ENCODE peak calls at places on chromosomes 1 and 21, in seven cellular contexts. L is AG09309, F is PC-3, A is upper lobe of right lung, M is AG04450, G is AG10803, X is progenitor cell of endocrine pancreas. W is an unnamed sample.

GRCh38 chr1:240652554-240652953 is 40.6 kb upstream of the GREM2 start:
- DNase-seq in L (no peak), F (no peak), A (no peak), M (no peak), G (peak), X (no peak), W (no peak)

GRCh38 chr1:231161711-231162299 is at the start of gene TRIM67:
- DNase-seq in L (no peak), F (no peak), A (no peak), M (no peak), G (no peak), X (no peak), W (no peak)

GRCh38 chr1:45412899-45413298 is 72.7 kb upstream of the MUTYH start:
- DNase-seq in L (no peak), F (no peak), A (no peak), M (no peak), G (no peak), X (no peak), W (no peak)

GRCh38 chr21:37513383-37513782 is 146.8 kb downstream of the DYRK1A start:
- DNase-seq in L (no peak), F (no peak), A (no peak), M (no peak), G (no peak), X (no peak), W (no peak)

GRCh38 chr1:99980928-99981327 is 11.1 kb downstream of the SLC35A3 start:
- DNase-seq in L (no peak), F (no peak), A (no peak), M (no peak), G (no peak), X (no peak), W (no peak)

GRCh38 chr1:35637401-35637809 is 3.9 kb downstream of the PSMB2 start:
- DNase-seq in L (peak), F (peak), A (no peak), M (no peak), G (peak), X (no peak), W (no peak)

GRCh38 chr1:204880906-204881305 is 10.2 kb downstream of the NFASC start:
- DNase-seq in L (no peak), F (no peak), A (no peak), M (no peak), G (no peak), X (no peak), W (no peak)

GRCh38 chr1:3215198-3216045 is 146.4 kb downstream of the PRDM16 start:
- DNase-seq in L (no peak), F (no peak), A (no peak), M (no peak), G (no peak), X (no peak), W (no peak)

GRCh38 chr1:31181515-31182343 is 58.0 kb downstream of the NKAIN1 start:
- DNase-seq in L (no peak), F (peak), A (peak), M (no peak), G (peak), X (peak), W (no peak)

GRCh38 chr1:156942576-156942975 is 22.1 kb downstream of the LRRC71 start:
- DNase-seq in L (no peak), F (no peak), A (no peak), M (no peak), G (no peak), X (no peak), W (no peak)

GRCh38 chr1:192235127-192235526 is 76.9 kb downstream of the RGS18 start:
- DNase-seq in L (no peak), F (no peak), A (no peak), M (no peak), G (no peak), X (no peak), W (no peak)

GRCh38 chr1:87953732-87954344 is 625.2 kb downstream of the LMO4 start:
- DNase-seq in L (peak), F (peak), A (no peak), M (peak), G (peak), X (peak), W (peak)

GRCh38 chr1:160767417-160768294 is 28.3 kb upstream of the LY9 start:
- DNase-seq in L (no peak), F (no peak), A (no peak), M (no peak), G (no peak), X (no peak), W (no peak)

GRCh38 chr1:114660250-114660649 is 9.6 kb downstream of the DENND2C start:
- DNase-seq in L (no peak), F (no peak), A (no peak), M (no peak), G (no peak), X (no peak), W (no peak)

GRCh38 chr1:20787775-20788488 is 825 bp upstream of the HP1BP3 start:
- DNase-seq in L (peak), F (peak), A (no peak), M (no peak), G (peak), X (no peak), W (no peak)

GRCh38 chr1:113217447-113218208 is 144.6 kb downstream of the LRIG2 start:
- DNase-seq in L (no peak), F (no peak), A (no peak), M (no peak), G (no peak), X (no peak), W (no peak)

GRCh38 chr1:101071470-101071886 is 45.9 kb upstream of the DPH5 start:
- DNase-seq in L (no peak), F (no peak), A (no peak), M (no peak), G (no peak), X (no peak), W (peak)

GRCh38 chr1:164735315-164736052 is 176.5 kb downstream of the PBX1 start:
- DNase-seq in L (no peak), F (peak), A (no peak), M (no peak), G (no peak), X (no peak), W (no peak)

GRCh38 chr1:33137800-33138199 is 44.0 kb downstream of the TRIM62 start:
- DNase-seq in L (no peak), F (no peak), A (no peak), M (no peak), G (no peak), X (peak), W (no peak)

GRCh38 chr1:57612833-57613232 is 189.0 kb upstream of the DAB1 start:
- DNase-seq in L (no peak), F (no peak), A (no peak), M (no peak), G (no peak), X (no peak), W (no peak)

GRCh38 chr1:116286541-116286971 is 86.5 kb upstream of the ATP1A1 start:
- DNase-seq in L (peak), F (peak), A (no peak), M (no peak), G (peak), X (no peak), W (peak)

GRCh38 chr1:147478556-147478955 is 62.7 kb upstream of the BCL9 start:
- DNase-seq in L (no peak), F (peak), A (no peak), M (no peak), G (no peak), X (no peak), W (no peak)

GRCh38 chr1:113456967-113457366 is 66.7 kb downstream of the MAGI3 start:
- DNase-seq in L (peak), F (peak), A (no peak), M (peak), G (peak), X (no peak), W (peak)

GRCh38 chr1:67716800-67717199 is 31.8 kb downstream of the GADD45A start:
- DNase-seq in L (no peak), F (peak), A (no peak), M (no peak), G (peak), X (no peak), W (no peak)

GRCh38 chr21:42234026-42234425 is 15.1 kb downstream of the ABCG1 start:
- DNase-seq in L (no peak), F (no peak), A (no peak), M (no peak), G (no peak), X (no peak), W (no peak)

GRCh38 chr1:179925302-179925701 is 29.3 kb upstream of the CEP350 start:
- DNase-seq in L (no peak), F (no peak), A (no peak), M (no peak), G (no peak), X (no peak), W (no peak)

GRCh38 chr21:24941316-24942185 is 665.7 kb downstream of the MRPL39 start:
- DNase-seq in L (no peak), F (peak), A (no peak), M (no peak), G (no peak), X (no peak), W (no peak)

GRCh38 chr1:186374313-186375151 is 521 bp downstream of the TPR start:
- DNase-seq in L (no peak), F (peak), A (no peak), M (no peak), G (peak), X (no peak), W (peak)

GRCh38 chr1:3431266-3431665 is 23.2 kb upstream of the ARHGEF16 start:
- DNase-seq in L (no peak), F (peak), A (no peak), M (no peak), G (no peak), X (no peak), W (no peak)

GRCh38 chr1:22846453-22846852 is 126.2 kb downstream of the LACTBL1 start:
- DNase-seq in L (no peak), F (no peak), A (peak), M (no peak), G (no peak), X (no peak), W (no peak)

GRCh38 chr1:209876091-209876800 is 48.5 kb downstream of the UTP25 start:
- DNase-seq in L (no peak), F (no peak), A (no peak), M (no peak), G (peak), X (no peak), W (no peak)

GRCh38 chr1:233972951-233973635 is 68.6 kb downstream of the SLC35F3 start:
- DNase-seq in L (no peak), F (peak), A (no peak), M (no peak), G (no peak), X (no peak), W (no peak)

GRCh38 chr21:36461918-36462486 is 17.9 kb downstream of the CLDN14 start:
- DNase-seq in L (no peak), F (peak), A (no peak), M (no peak), G (no peak), X (no peak), W (no peak)

GRCh38 chr1:43987159-43988022 is 4.0 kb upstream of the CCDC24 start:
- DNase-seq in L (no peak), F (no peak), A (no peak), M (no peak), G (peak), X (no peak), W (no peak)

GRCh38 chr1:12177999-12178441 is 11.2 kb downstream of the TNFRSF1B start:
- DNase-seq in L (peak), F (peak), A (peak), M (peak), G (peak), X (no peak), W (peak)

GRCh38 chr21:32886339-32886738 is 114.8 kb upstream of the PAXBP1 start:
- DNase-seq in L (no peak), F (peak), A (no peak), M (no peak), G (no peak), X (no peak), W (no peak)

GRCh38 chr1:154572433-154573167 is 5.0 kb downstream of the CHRNB2 start:
- DNase-seq in L (no peak), F (no peak), A (no peak), M (no peak), G (no peak), X (no peak), W (no peak)

GRCh38 chr1:203026666-203027663 is 674 bp downstream of the PPFIA4 start:
- DNase-seq in L (no peak), F (no peak), A (no peak), M (no peak), G (no peak), X (no peak), W (no peak)

GRCh38 chr21:43269461-43269860 is 100.7 kb downstream of the CRYAA start:
- DNase-seq in L (no peak), F (peak), A (peak), M (no peak), G (no peak), X (no peak), W (no peak)

GRCh38 chr1:8625981-8626898 is 191.2 kb downstream of the RERE start:
- DNase-seq in L (peak), F (peak), A (no peak), M (peak), G (peak), X (no peak), W (peak)

GRCh38 chr1:183082650-183083049 is 59.4 kb downstream of the LAMC1 start:
- DNase-seq in L (no peak), F (no peak), A (no peak), M (no peak), G (no peak), X (no peak), W (no peak)
- TF ChIP-seq CTCF in L (no peak), F (no peak), A (no peak), M (no peak), G (no peak), X (no peak), W (no peak)

GRCh38 chr1:85070972-85071492 is 22.7 kb upstream of the MCOLN3 start:
- DNase-seq in L (no peak), F (no peak), A (no peak), M (no peak), G (no peak), X (no peak), W (no peak)

GRCh38 chr1:85074365-85074964 is 26.2 kb upstream of the MCOLN3 start:
- DNase-seq in L (no peak), F (no peak), A (no peak), M (no peak), G (no peak), X (no peak), W (no peak)

GRCh38 chr1:85065550-85065949 is 17.2 kb upstream of the MCOLN3 start:
- DNase-seq in L (no peak), F (no peak), A (no peak), M (no peak), G (no peak), X (no peak), W (no peak)

DNA sequence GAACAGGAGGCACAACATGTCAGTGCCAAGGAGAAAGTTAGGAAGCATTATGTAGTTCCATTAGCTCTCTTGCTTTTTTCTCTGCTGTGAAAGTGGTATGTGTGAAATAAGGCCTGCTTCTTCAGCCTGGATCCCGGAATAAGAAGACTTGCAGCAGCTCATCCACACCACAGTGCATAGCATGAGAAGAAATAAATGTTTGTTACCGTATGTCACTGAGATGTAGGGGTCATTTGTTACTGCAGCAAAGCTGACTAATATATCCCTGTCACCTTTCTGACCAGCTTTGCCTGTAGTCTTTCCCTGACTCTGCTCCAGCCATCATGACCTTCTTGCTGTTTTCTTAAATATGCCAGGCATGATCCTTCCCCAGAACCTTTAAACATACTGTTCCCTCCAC is 20.5 kb upstream of the MCOLN3 start:
- DNase-seq in L (no peak), F (no peak), A (no peak), M (no peak), G (no peak), X (no peak), W (no peak)
- TF ChIP-seq CTCF in L (no peak), F (no peak), A (no peak), M (no peak), G (no peak), X (no peak), W (no peak)

DNA sequence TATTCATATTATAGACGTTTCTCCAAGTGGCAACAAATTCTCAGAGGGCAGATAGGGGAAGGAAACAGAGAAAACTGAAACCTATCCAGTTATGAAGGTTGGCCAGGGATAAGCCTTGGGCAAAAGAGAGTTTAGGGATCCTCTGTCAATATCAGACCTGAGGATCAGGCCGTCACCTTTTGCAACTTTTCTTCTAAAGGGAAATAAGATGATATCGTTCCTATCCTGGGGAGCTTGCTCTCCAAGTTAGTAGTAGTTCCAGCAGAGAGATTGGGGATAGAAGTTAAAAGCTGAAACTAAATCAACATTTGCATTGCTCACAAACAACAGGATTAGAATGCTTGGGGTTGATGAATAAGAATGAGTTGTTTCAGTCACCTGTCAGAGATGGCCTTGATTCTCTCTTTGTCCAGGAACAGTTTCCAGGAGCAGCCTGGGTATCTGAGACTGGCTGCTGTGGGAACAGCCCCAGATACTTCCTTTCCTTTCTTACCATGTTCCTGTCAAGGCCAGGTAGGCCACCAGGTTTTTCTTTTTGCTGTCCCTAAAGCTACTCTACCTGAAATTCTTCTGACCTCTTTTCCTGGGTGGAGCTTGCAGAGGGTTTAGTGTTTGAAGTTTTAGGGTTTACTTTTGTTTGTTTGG is 2.5 kb downstream of the RIIAD1 start:
- DNase-seq in L (no peak), F (peak), A (no peak), M (no peak), G (no peak), X (no peak), W (no peak)
- TF ChIP-seq CTCF in L (no peak), F (no peak), A (no peak), M (no peak), G (no peak), X (no peak), W (no peak)

GRCh38 chr1:119582801-119583200 is 65.3 kb downstream of the ZNF697 start:
- DNase-seq in L (peak), F (peak), A (no peak), M (peak), G (peak), X (peak), W (no peak)
- TF ChIP-seq CTCF in L (peak), F (peak), A (peak), M (peak), G (peak), X (peak), W (peak)

W was measured in AG09319.